ENCODE peak calls at places on chromosomes 2 and 18, in six cellular contexts. One of them, this sample, is unnamed.
A peak's percentile ranks its signal among the peaks of the same experiment; 100 is the strongest.

GRCh38 chr2:151553-152328 is 105.4 kb upstream of the FAM110C start:
- DNase-seq in kidney: no peak
- DNase-seq in tibial nerve: no peak
- DNase-seq in OCI-LY7: no peak
- DNase-seq in GM12864: no peak
- DNase-seq in left ventricle myocardium inferior: no peak
- DNase-seq in this sample: no peak

GRCh38 chr2:172888704-172889103 is 153.1 kb downstream of the RAPGEF4 start:
- DNase-seq in GM12864: no peak
- DNase-seq in tibial nerve: no peak
- DNase-seq in OCI-LY7: no peak
- DNase-seq in left ventricle myocardium inferior: no peak
- DNase-seq in kidney: no peak
- DNase-seq in this sample: no peak

GRCh38 chr2:17827306-17827705 is 11.0 kb downstream of the MSGN1 start:
- DNase-seq in left ventricle myocardium inferior: no peak
- DNase-seq in OCI-LY7: no peak
- DNase-seq in tibial nerve: no peak
- DNase-seq in GM12864: no peak
- DNase-seq in kidney: no peak
- DNase-seq in this sample: no peak

GRCh38 chr2:128367601-128368359 is 49.1 kb upstream of the HS6ST1 start:
- DNase-seq in OCI-LY7: no peak
- DNase-seq in GM12864: no peak
- DNase-seq in kidney: peak; percentile 51
- DNase-seq in left ventricle myocardium inferior: no peak
- DNase-seq in tibial nerve: no peak
- DNase-seq in this sample: no peak

GRCh38 chr18:32822197-32822596 is 49.4 kb upstream of the KLHL14 start:
- DNase-seq in OCI-LY7: no peak
- DNase-seq in left ventricle myocardium inferior: no peak
- DNase-seq in GM12864: no peak
- DNase-seq in kidney: no peak
- DNase-seq in tibial nerve: no peak
- DNase-seq in this sample: no peak

GRCh38 chr2:42031783-42032620 is 15.8 kb upstream of the PKDCC start:
- DNase-seq in OCI-LY7: no peak
- DNase-seq in tibial nerve: no peak
- DNase-seq in left ventricle myocardium inferior: no peak
- DNase-seq in kidney: no peak
- DNase-seq in GM12864: no peak
- DNase-seq in this sample: no peak

GRCh38 chr2:48424866-48425265 is 105.1 kb upstream of the STON1 start:
- DNase-seq in tibial nerve: no peak
- DNase-seq in kidney: no peak
- DNase-seq in GM12864: no peak
- DNase-seq in OCI-LY7: no peak
- DNase-seq in left ventricle myocardium inferior: no peak
- DNase-seq in this sample: no peak

GRCh38 chr2:112665113-112665780 is 19.5 kb downstream of the SLC20A1 start:
- DNase-seq in kidney: no peak
- DNase-seq in GM12864: no peak
- DNase-seq in left ventricle myocardium inferior: no peak
- DNase-seq in OCI-LY7: no peak
- DNase-seq in tibial nerve: no peak
- DNase-seq in this sample: no peak

GRCh38 chr2:203209538-203209937 is 29.3 kb upstream of the CYP20A1 start:
- DNase-seq in kidney: no peak
- DNase-seq in OCI-LY7: no peak
- DNase-seq in GM12864: no peak
- DNase-seq in left ventricle myocardium inferior: no peak
- DNase-seq in tibial nerve: no peak
- DNase-seq in this sample: no peak

GRCh38 chr2:146523218-146523617 is 1321.6 kb upstream of the ACVR2A start:
- DNase-seq in left ventricle myocardium inferior: no peak
- DNase-seq in tibial nerve: no peak
- DNase-seq in GM12864: no peak
- DNase-seq in OCI-LY7: peak; percentile 6
- DNase-seq in kidney: no peak
- DNase-seq in this sample: no peak

GRCh38 chr2:69021027-69021426 is 8.0 kb downstream of the ANTXR1 start:
- DNase-seq in OCI-LY7: no peak
- DNase-seq in kidney: no peak
- DNase-seq in GM12864: no peak
- DNase-seq in tibial nerve: no peak
- DNase-seq in left ventricle myocardium inferior: no peak
- DNase-seq in this sample: no peak

GRCh38 chr18:59537581-59537980 is 159.6 kb downstream of the CCBE1 start:
- DNase-seq in GM12864: no peak
- DNase-seq in OCI-LY7: no peak
- DNase-seq in left ventricle myocardium inferior: no peak
- DNase-seq in kidney: no peak
- DNase-seq in tibial nerve: no peak
- DNase-seq in this sample: no peak

GRCh38 chr2:96875498-96876035 is 5.7 kb upstream of the SEMA4C start:
- DNase-seq in OCI-LY7: no peak
- DNase-seq in tibial nerve: no peak
- DNase-seq in left ventricle myocardium inferior: no peak
- DNase-seq in GM12864: no peak
- DNase-seq in kidney: no peak
- DNase-seq in this sample: no peak

GRCh38 chr2:76985387-76986136 is 536.6 kb downstream of the LRRTM4 start:
- DNase-seq in left ventricle myocardium inferior: no peak
- DNase-seq in tibial nerve: no peak
- DNase-seq in OCI-LY7: no peak
- DNase-seq in GM12864: no peak
- DNase-seq in kidney: no peak
- DNase-seq in this sample: no peak

GRCh38 chr2:26640331-26640745 is 828 bp downstream of the CIB4 start:
- DNase-seq in OCI-LY7: no peak
- DNase-seq in tibial nerve: no peak
- DNase-seq in GM12864: no peak
- DNase-seq in kidney: peak; percentile 82
- DNase-seq in left ventricle myocardium inferior: no peak
- DNase-seq in this sample: no peak

GRCh38 chr2:108184421-108184820 is 55.3 kb upstream of the SULT1C3 start:
- DNase-seq in kidney: no peak
- DNase-seq in left ventricle myocardium inferior: no peak
- DNase-seq in tibial nerve: no peak
- DNase-seq in OCI-LY7: peak; percentile 20
- DNase-seq in GM12864: no peak
- DNase-seq in this sample: no peak

GRCh38 chr2:75238670-75239330 is 39.5 kb upstream of the TACR1 start:
- DNase-seq in GM12864: no peak
- DNase-seq in tibial nerve: no peak
- DNase-seq in OCI-LY7: no peak
- DNase-seq in kidney: no peak
- DNase-seq in left ventricle myocardium inferior: no peak
- DNase-seq in this sample: no peak

GRCh38 chr2:56026828-56027227 is 103.2 kb upstream of the EFEMP1 start:
- DNase-seq in tibial nerve: no peak
- DNase-seq in GM12864: no peak
- DNase-seq in OCI-LY7: no peak
- DNase-seq in left ventricle myocardium inferior: no peak
- DNase-seq in kidney: no peak
- DNase-seq in this sample: no peak

GRCh38 chr2:122166820-122167219 is 411.4 kb downstream of the TSN start:
- DNase-seq in kidney: no peak
- DNase-seq in OCI-LY7: no peak
- DNase-seq in tibial nerve: no peak
- DNase-seq in left ventricle myocardium inferior: no peak
- DNase-seq in GM12864: no peak
- DNase-seq in this sample: no peak

GRCh38 chr2:122167561-122167960 is 412.1 kb downstream of the TSN start:
- DNase-seq in tibial nerve: no peak
- DNase-seq in OCI-LY7: no peak
- DNase-seq in kidney: no peak
- DNase-seq in left ventricle myocardium inferior: no peak
- DNase-seq in GM12864: no peak
- DNase-seq in this sample: no peak

GRCh38 chr2:122164964-122165363 is 409.5 kb downstream of the TSN start:
- DNase-seq in GM12864: no peak
- DNase-seq in OCI-LY7: no peak
- DNase-seq in left ventricle myocardium inferior: no peak
- DNase-seq in kidney: no peak
- DNase-seq in tibial nerve: no peak
- DNase-seq in this sample: no peak

GRCh38 chr2:122172812-122173211 is 417.4 kb downstream of the TSN start:
- DNase-seq in left ventricle myocardium inferior: no peak
- DNase-seq in OCI-LY7: no peak
- DNase-seq in tibial nerve: no peak
- DNase-seq in kidney: no peak
- DNase-seq in GM12864: no peak
- DNase-seq in this sample: no peak

GRCh38 chr2:122168799-122169198 is 413.3 kb downstream of the TSN start:
- DNase-seq in tibial nerve: no peak
- DNase-seq in left ventricle myocardium inferior: no peak
- DNase-seq in GM12864: no peak
- DNase-seq in kidney: no peak
- DNase-seq in OCI-LY7: no peak
- DNase-seq in this sample: no peak
- TF ChIP-seq CTCF in tibial nerve: no peak
- TF ChIP-seq CTCF in left ventricle myocardium inferior: no peak
- TF ChIP-seq CTCF in GM12864: peak; percentile 10
- TF ChIP-seq CTCF in kidney: no peak
- TF ChIP-seq CTCF in OCI-LY7: peak; percentile 18
- TF ChIP-seq CTCF in this sample: no peak

DNA sequence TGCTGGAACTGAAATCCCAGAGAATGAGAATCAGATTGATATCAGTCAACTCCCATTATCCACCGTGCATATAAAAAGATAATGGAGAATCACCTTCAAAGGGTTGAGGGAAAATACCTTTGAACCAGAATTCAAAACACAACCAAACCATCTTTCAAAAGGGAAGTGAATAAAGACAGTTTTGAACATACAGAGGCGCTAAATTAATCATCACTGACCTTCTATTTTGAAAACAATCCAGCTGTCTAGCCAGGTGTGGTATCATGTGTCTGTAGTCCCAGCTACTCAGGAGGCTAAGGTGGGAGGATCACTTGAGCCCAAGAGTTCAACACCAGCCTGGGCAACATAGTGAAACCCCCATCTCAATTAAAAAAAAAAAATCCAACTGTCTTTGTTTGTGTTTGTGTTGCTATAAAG is 63.6 kb downstream of the TRABD2A start:
- DNase-seq in GM12864: peak; percentile 77
- DNase-seq in kidney: no peak
- DNase-seq in OCI-LY7: peak; percentile 83
- DNase-seq in left ventricle myocardium inferior: no peak
- DNase-seq in tibial nerve: no peak
- DNase-seq in this sample: no peak
- TF ChIP-seq CTCF in GM12864: no peak
- TF ChIP-seq CTCF in kidney: no peak
- TF ChIP-seq CTCF in OCI-LY7: no peak
- TF ChIP-seq CTCF in left ventricle myocardium inferior: no peak
- TF ChIP-seq CTCF in tibial nerve: no peak
- TF ChIP-seq CTCF in this sample: no peak

GRCh38 chr2:15748736-15749323 is 157.2 kb downstream of the DDX1 start:
- DNase-seq in left ventricle myocardium inferior: no peak
- DNase-seq in OCI-LY7: peak; percentile 17
- DNase-seq in kidney: no peak
- DNase-seq in GM12864: no peak
- DNase-seq in tibial nerve: no peak
- DNase-seq in this sample: no peak
- TF ChIP-seq CTCF in left ventricle myocardium inferior: peak; percentile 47
- TF ChIP-seq CTCF in OCI-LY7: peak; percentile 74
- TF ChIP-seq CTCF in kidney: peak; percentile 34
- TF ChIP-seq CTCF in GM12864: peak; percentile 74
- TF ChIP-seq CTCF in tibial nerve: no peak
- TF ChIP-seq CTCF in this sample: no peak

DNA sequence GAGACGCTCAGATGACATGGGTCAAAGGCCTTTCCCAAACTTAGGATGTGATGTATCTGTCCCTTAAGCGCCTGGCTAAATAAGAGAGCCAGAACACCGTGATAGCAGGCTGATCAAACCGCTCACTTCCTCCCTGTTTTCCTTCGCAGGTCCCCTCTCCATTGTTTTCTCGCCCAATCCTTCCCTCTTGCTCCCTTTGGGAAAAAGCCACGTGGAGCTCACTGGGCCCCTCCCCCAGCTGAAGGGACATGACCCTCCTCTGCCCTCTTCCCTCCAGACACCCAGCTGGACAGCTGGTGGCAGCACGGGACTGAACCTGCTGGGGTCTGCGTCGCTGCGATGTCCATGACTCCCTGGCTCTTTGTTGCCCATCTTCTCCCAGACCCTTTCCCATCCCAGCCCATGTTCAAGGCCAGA is 201.7 kb downstream of the TNS1 start:
- DNase-seq in tibial nerve: peak; percentile 12
- DNase-seq in kidney: no peak
- DNase-seq in GM12864: no peak
- DNase-seq in left ventricle myocardium inferior: peak; percentile 28
- DNase-seq in OCI-LY7: no peak
- DNase-seq in this sample: no peak
- TF ChIP-seq CTCF in tibial nerve: no peak
- TF ChIP-seq CTCF in kidney: no peak
- TF ChIP-seq CTCF in GM12864: no peak
- TF ChIP-seq CTCF in left ventricle myocardium inferior: no peak
- TF ChIP-seq CTCF in OCI-LY7: no peak
- TF ChIP-seq CTCF in this sample: no peak

GRCh38 chr2:137658433-137658832 is 305.8 kb upstream of the HNMT start:
- DNase-seq in GM12864: no peak
- DNase-seq in tibial nerve: no peak
- DNase-seq in left ventricle myocardium inferior: no peak
- DNase-seq in kidney: no peak
- DNase-seq in OCI-LY7: no peak
- DNase-seq in this sample: no peak

GRCh38 chr2:137654046-137654445 is 310.2 kb upstream of the HNMT start:
- DNase-seq in tibial nerve: no peak
- DNase-seq in kidney: no peak
- DNase-seq in OCI-LY7: no peak
- DNase-seq in left ventricle myocardium inferior: no peak
- DNase-seq in GM12864: no peak
- DNase-seq in this sample: no peak

GRCh38 chr2:137655812-137656211 is 308.5 kb upstream of the HNMT start:
- DNase-seq in left ventricle myocardium inferior: no peak
- DNase-seq in GM12864: no peak
- DNase-seq in kidney: no peak
- DNase-seq in tibial nerve: no peak
- DNase-seq in OCI-LY7: no peak
- DNase-seq in this sample: no peak

DNA sequence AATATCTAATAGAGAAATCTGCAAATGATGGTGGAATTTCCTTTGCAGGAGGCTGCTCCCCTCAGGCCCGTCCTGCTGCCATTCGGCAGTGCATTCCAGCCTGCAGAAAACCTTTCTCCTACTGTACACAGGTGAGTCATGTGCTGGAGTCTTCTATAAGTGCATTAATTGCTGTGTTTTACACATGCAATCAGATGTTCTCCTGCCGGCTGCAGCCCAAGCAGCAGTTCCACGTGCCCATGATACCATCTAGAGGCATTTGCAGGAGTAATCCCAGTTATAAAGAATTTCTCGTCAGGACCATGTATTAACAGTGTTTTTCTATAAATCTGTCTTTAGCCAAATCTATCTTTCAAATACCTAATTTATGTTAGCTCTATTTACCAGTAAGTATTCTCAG is 304.7 kb upstream of the HNMT start:
- DNase-seq in GM12864: no peak
- DNase-seq in left ventricle myocardium inferior: no peak
- DNase-seq in OCI-LY7: no peak
- DNase-seq in tibial nerve: no peak
- DNase-seq in kidney: no peak
- DNase-seq in this sample: no peak
- TF ChIP-seq CTCF in GM12864: no peak
- TF ChIP-seq CTCF in left ventricle myocardium inferior: peak; percentile 32
- TF ChIP-seq CTCF in OCI-LY7: no peak
- TF ChIP-seq CTCF in tibial nerve: no peak
- TF ChIP-seq CTCF in kidney: no peak
- TF ChIP-seq CTCF in this sample: no peak

GRCh38 chr2:171225302-171225980 is 64.7 kb upstream of the TLK1 start:
- DNase-seq in tibial nerve: no peak
- DNase-seq in GM12864: no peak
- DNase-seq in OCI-LY7: no peak
- DNase-seq in kidney: no peak
- DNase-seq in left ventricle myocardium inferior: no peak
- DNase-seq in this sample: no peak
- TF ChIP-seq CTCF in tibial nerve: no peak
- TF ChIP-seq CTCF in GM12864: peak; percentile 22
- TF ChIP-seq CTCF in OCI-LY7: no peak
- TF ChIP-seq CTCF in kidney: no peak
- TF ChIP-seq CTCF in left ventricle myocardium inferior: no peak
- TF ChIP-seq CTCF in this sample: no peak

This sample was measured in CD8-positive, alpha-beta T cell.